ENCODE peak calls at places on chromosome 17, in nine cellular contexts. R is IMR-90, F is stomach, B is breast epithelium, U is small intestine, Q is aorta, P is SK-N-SH, T is lung, D is Peyer's patch. Y is an unnamed sample.

GRCh38 chr17:38724337-38724988 is 5.7 kb upstream of the CISD3 start:
- DNase-seq in R (no peak), F (peak), B (no peak), U (no peak), Q (peak), P (peak), T (no peak), D (no peak), Y (peak)

GRCh38 chr17:37476431-37477130 is 13.1 kb upstream of the DUSP14 start:
- DNase-seq in R (peak), F (no peak), B (peak), U (no peak), Q (no peak), P (no peak), T (no peak), D (no peak), Y (no peak)

GRCh38 chr17:81398170-81398854 is 3.1 kb downstream of the BAHCC1 start:
- DNase-seq in R (peak), F (no peak), B (no peak), U (no peak), Q (peak), P (peak), T (no peak), D (no peak), Y (no peak)

GRCh38 chr17:4738136-4739121 is 1.2 kb upstream of the ZMYND15 start:
- DNase-seq in R (no peak), F (peak), B (peak), U (peak), Q (peak), P (no peak), T (peak), D (peak), Y (no peak)

GRCh38 chr17:2240541-2240940 is 63.0 kb downstream of the SMG6 start:
- DNase-seq in R (no peak), F (no peak), B (no peak), U (no peak), Q (no peak), P (no peak), T (no peak), D (no peak), Y (no peak)

GRCh38 chr17:43543300-43543699 is 2.8 kb downstream of the ETV4 start:
- DNase-seq in R (peak), F (no peak), B (no peak), U (no peak), Q (no peak), P (no peak), T (no peak), D (no peak), Y (no peak)

GRCh38 chr17:28963212-28963611 is 11.9 kb upstream of the PHF12 start:
- DNase-seq in R (peak), F (no peak), B (no peak), U (no peak), Q (peak), P (no peak), T (no peak), D (no peak), Y (no peak)

GRCh38 chr17:55735784-55736405 is 13.2 kb upstream of the TMEM100 start:
- DNase-seq in R (peak), F (no peak), B (no peak), U (peak), Q (no peak), P (peak), T (no peak), D (peak), Y (peak)

GRCh38 chr17:54029196-54029595 is 206.5 kb downstream of the KIF2B start:
- DNase-seq in R (no peak), F (no peak), B (no peak), U (no peak), Q (no peak), P (no peak), T (no peak), D (no peak), Y (no peak)
- H3K27ac ChIP-seq in R (no peak), F (no peak), B (no peak), U (no peak), Q (no peak), P (no peak), T (no peak), D (no peak), Y (no peak)

DNA sequence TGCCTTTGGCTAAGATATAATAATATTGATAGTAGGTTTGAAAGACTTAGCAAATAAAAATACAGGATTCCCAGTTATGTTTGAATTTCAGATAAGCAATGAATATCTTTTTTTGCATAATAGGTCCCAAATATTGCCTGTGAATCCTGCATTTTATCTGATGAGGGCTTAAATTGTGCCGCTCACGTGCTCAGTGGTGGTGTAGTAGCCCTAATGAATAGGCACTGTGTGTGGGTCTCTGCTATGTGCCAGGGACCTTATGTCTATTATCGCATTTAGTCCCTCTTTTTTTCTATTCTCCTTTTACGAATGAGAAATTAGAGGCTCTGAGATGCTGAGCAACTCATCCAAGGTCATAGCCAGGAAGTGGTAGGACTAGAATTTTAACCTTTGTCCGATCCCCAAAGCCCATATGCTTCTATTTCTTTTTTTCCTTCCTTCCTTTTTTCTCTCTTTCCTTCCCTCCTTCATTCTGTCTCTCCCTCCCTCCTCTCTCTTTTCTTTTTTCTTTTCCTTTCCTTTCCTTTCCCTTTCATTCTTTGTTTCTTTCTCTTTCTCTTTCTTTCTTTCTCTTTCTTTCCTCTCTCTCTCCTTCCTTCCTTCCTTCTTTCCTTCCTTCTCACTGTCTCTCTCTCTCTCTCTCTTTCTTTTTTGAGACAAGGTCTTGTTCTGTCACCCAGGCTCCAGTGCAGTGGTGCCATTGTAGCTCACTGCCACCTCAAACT is 47.2 kb downstream of the RGS9 start:
- DNase-seq in R (no peak), F (no peak), B (no peak), U (no peak), Q (no peak), P (peak), T (no peak), D (no peak), Y (no peak)
- H3K27ac ChIP-seq in R (peak), F (no peak), B (no peak), U (no peak), Q (no peak), P (peak), T (no peak), D (no peak), Y (no peak)

DNA sequence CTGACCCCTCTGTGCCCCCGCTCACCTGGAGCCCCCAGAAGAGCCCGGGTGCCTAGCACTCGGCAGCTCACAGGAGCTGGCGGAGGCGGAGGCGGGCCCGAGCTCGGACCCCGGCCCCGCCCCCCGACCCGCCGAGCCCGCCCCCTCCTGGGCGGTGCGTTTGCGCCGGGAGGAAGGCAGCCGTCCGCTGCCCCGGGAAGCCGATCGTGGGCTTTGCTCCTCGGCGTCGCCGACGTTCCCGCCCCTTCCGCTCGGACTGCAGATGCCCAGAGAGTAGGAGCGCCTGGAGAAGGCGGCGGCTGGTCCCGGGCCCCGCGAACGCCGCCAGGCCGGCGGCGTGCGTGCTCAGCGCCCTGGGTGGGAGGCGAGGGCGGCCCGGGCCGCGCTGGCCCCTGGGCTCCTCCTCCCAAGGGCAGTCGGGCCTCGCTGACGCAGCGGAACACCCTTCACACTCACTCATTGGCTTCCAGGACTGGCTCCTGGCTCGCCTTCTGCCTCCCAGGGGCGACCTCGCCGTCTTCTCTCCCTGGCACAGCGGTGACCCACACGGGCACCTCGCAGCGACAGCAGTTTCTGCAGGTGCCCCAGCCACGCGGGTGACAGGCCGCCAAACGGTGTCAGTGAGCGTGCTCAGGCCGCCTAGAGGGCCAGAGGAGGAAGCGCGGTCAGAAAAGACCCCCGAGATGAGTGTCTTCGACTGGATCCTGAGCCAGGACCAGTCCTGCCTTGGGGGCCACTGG is at the start of gene PLSCR3:
- DNase-seq in R (peak), F (peak), B (peak), U (peak), Q (peak), P (peak), T (peak), D (peak), Y (peak)
- H3K27ac ChIP-seq in R (peak), F (peak), B (peak), U (peak), Q (peak), P (peak), T (peak), D (peak), Y (peak)

GRCh38 chr17:41985919-41986318 is 19.3 kb downstream of the CNP start:
- DNase-seq in R (no peak), F (no peak), B (no peak), U (no peak), Q (no peak), P (no peak), T (no peak), D (no peak), Y (no peak)

GRCh38 chr17:41988418-41988817 is 21.8 kb downstream of the CNP start:
- DNase-seq in R (no peak), F (no peak), B (no peak), U (no peak), Q (no peak), P (no peak), T (no peak), D (no peak), Y (no peak)

GRCh38 chr17:41986634-41987033 is 20.0 kb downstream of the CNP start:
- DNase-seq in R (no peak), F (no peak), B (no peak), U (no peak), Q (no peak), P (no peak), T (no peak), D (no peak), Y (no peak)

GRCh38 chr17:41989702-41990419 is 23.3 kb downstream of the CNP start:
- DNase-seq in R (no peak), F (no peak), B (no peak), U (peak), Q (no peak), P (no peak), T (no peak), D (no peak), Y (no peak)

DNA sequence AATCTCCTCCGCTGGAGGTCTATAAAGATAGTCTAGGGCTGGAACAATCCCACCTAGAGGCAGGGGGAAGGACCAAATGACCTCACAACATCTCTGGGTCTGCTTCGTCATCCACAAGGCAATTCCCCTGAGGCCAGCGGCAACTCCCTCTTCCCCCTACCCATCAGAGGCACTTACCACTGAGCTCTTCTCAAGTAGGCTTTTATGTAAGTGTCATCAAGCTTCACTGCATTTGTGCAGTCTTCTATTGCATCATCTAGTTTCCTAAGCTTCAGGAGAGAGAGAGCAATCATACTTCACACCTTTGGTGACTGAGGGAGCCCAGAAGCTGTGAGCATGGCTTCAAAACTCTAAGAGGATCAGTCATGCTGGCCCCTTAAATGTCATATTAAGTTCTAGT is 21.0 kb downstream of the CNP start:
- DNase-seq in R (no peak), F (no peak), B (no peak), U (no peak), Q (no peak), P (no peak), T (no peak), D (no peak), Y (no peak)
- H3K27ac ChIP-seq in R (no peak), F (no peak), B (no peak), U (no peak), Q (no peak), P (no peak), T (no peak), D (no peak), Y (no peak)

DNA sequence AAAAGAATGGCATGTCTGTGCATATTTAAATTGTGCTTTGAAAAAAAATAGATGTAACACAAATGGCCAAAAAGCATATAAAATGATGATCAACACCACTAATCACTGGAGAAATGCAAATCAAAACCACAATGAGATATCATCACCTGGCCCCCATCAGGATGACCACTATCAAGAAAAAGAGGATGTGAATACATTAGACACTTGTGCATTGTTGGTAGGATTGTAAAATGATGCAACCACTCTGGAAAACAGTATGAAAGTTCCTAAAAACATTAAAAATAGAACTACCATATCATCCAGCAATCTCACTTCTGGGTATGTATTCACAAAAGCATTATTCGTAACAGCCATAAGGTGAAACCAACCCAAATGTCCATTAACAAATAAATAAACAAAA is 91.5 kb downstream of the SPAG9 start:
- DNase-seq in R (no peak), F (no peak), B (no peak), U (no peak), Q (no peak), P (no peak), T (no peak), D (no peak), Y (no peak)
- H3K27ac ChIP-seq in R (no peak), F (peak), B (no peak), U (no peak), Q (no peak), P (peak), T (no peak), D (peak), Y (no peak)

DNA sequence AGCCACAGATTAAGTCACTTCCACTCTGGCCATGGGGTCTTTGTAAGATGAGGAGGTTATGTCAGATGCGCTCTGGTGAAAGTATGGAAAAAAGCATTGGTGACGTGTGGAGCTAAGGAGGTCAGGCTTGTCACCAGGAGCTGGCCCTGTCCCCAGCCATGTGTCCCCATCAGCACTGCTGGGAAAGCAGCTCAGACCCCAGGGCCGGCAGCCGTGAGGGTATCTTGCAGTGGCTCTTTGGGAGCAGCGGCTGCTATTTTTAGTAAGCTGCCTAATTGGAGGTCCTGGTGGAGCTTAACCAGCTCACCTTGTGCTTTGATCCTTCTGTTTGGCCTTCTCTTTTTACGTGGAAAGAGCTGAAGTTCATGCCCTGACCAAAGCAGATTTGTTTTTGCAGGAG is 60.9 kb downstream of the MPRIP start:
- DNase-seq in R (no peak), F (no peak), B (no peak), U (no peak), Q (peak), P (no peak), T (no peak), D (no peak), Y (no peak)
- H3K27ac ChIP-seq in R (no peak), F (no peak), B (peak), U (no peak), Q (no peak), P (no peak), T (no peak), D (no peak), Y (no peak)

GRCh38 chr17:77364941-77365583 is 224.3 kb downstream of the SEC14L1 start:
- DNase-seq in R (no peak), F (no peak), B (no peak), U (no peak), Q (no peak), P (no peak), T (no peak), D (no peak), Y (no peak)
- H3K27ac ChIP-seq in R (peak), F (peak), B (peak), U (peak), Q (peak), P (peak), T (no peak), D (peak), Y (peak)

DNA sequence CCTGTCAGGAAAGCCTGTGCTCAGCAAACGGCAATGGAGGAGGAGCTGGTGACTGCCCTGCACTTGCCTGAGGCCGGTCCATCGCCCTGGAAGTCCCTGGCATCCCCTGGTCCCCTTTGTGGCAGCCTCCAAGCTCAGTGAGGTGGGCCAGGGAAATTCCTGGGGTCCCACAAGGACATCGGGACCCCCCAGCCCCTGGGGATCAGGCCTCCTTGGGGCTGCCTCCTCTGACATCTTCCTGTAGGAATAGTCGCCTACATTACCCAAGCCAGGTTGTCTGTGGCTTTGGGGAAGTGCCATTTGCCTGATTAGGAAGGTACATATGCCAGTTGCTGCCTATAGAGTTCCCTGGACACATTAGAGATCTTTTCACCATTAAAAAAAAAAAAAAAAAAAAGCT is 7.1 kb upstream of the KRT9 start:
- DNase-seq in R (no peak), F (no peak), B (no peak), U (no peak), Q (no peak), P (no peak), T (no peak), D (no peak), Y (no peak)
- H3K27ac ChIP-seq in R (no peak), F (no peak), B (peak), U (no peak), Q (no peak), P (no peak), T (no peak), D (peak), Y (no peak)

GRCh38 chr17:75839942-75840778 is 4.0 kb downstream of the UNC13D start:
- DNase-seq in R (no peak), F (no peak), B (no peak), U (no peak), Q (no peak), P (no peak), T (no peak), D (no peak), Y (no peak)

GRCh38 chr17:75837899-75838298 is 6.3 kb downstream of the UNC13D start:
- DNase-seq in R (no peak), F (no peak), B (no peak), U (no peak), Q (no peak), P (no peak), T (no peak), D (no peak), Y (no peak)

GRCh38 chr17:75840779-75841123 is 3.5 kb downstream of the UNC13D start:
- DNase-seq in R (no peak), F (no peak), B (no peak), U (no peak), Q (no peak), P (no peak), T (no peak), D (no peak), Y (no peak)

GRCh38 chr17:75836605-75837004 is 7.6 kb downstream of the UNC13D start:
- DNase-seq in R (no peak), F (no peak), B (no peak), U (no peak), Q (no peak), P (no peak), T (no peak), D (no peak), Y (no peak)

GRCh38 chr17:75838410-75838809 is 5.8 kb downstream of the UNC13D start:
- DNase-seq in R (no peak), F (no peak), B (no peak), U (no peak), Q (no peak), P (no peak), T (no peak), D (no peak), Y (no peak)
- H3K27ac ChIP-seq in R (no peak), F (no peak), B (no peak), U (no peak), Q (no peak), P (no peak), T (no peak), D (no peak), Y (no peak)

Y was measured in adrenal gland.